ENCODE peak calls at places on chromosomes 11 and 22, in eight cellular contexts. P is esophagus squamous epithelium; N is lower lobe of right lung; I is stomach; T is fibroblast of lung; S is astrocyte; H is OCI-LY7; E is CD4-positive, alpha-beta memory T cell. K is an unnamed sample. For H3K36me3, the result is how much of the 10 kb centered on the place peaks cover.

GRCh38 chr11:115475564-115475963 is 28.7 kb downstream of the CADM1 start:
- DNase-seq in N (no peak), E (no peak), P (no peak), I (no peak), H (no peak), S (no peak), T (no peak), K (no peak)

GRCh38 chr11:94678236-94678635 is 89.9 kb upstream of the AMOTL1 start:
- DNase-seq in I (no peak), H (no peak), T (no peak), P (no peak), E (no peak), N (no peak), S (no peak), K (no peak)

GRCh38 chr11:119254239-119254638 is 48.1 kb downstream of the CBL start:
- DNase-seq in T (no peak), N (no peak), P (no peak), E (no peak), I (no peak), H (no peak), S (no peak), K (no peak)

GRCh38 chr11:76391039-76391438 is 9.9 kb downstream of the GVQW3 start:
- DNase-seq in S (peak), H (no peak), P (no peak), N (no peak), T (no peak), E (no peak), I (no peak), K (no peak)

GRCh38 chr11:6404341-6405038 is 14.2 kb downstream of the SMPD1 start:
- DNase-seq in N (peak), T (no peak), P (no peak), S (peak), I (no peak), E (peak), H (no peak), K (no peak)

GRCh38 chr11:36454991-36455611 is 55.0 kb downstream of the TRAF6 start:
- DNase-seq in E (no peak), T (no peak), P (no peak), H (no peak), I (no peak), N (no peak), S (peak), K (peak)

GRCh38 chr11:22244986-22245592 is 52.2 kb downstream of the ANO5 start:
- DNase-seq in P (no peak), I (peak), E (peak), N (peak), H (peak), S (peak), T (peak), K (peak)

GRCh38 chr22:31089101-31090100 is 8.3 kb downstream of the SMTN start:
- DNase-seq in P (no peak), T (peak), H (peak), S (no peak), N (no peak), E (peak), I (peak), K (no peak)

GRCh38 chr11:119484741-119485605 is 62.0 kb upstream of the THY1 start:
- DNase-seq in I (peak), N (no peak), E (no peak), S (no peak), P (no peak), T (no peak), H (peak), K (peak)

GRCh38 chr11:43806976-43807375 is 73.7 kb upstream of the ALKBH3 start:
- DNase-seq in I (no peak), S (peak), P (no peak), E (no peak), T (no peak), N (no peak), H (no peak), K (no peak)

GRCh38 chr11:77126861-77127673 is 979 bp upstream of the MYO7A start:
- DNase-seq in I (peak), E (peak), P (no peak), S (no peak), H (peak), T (peak), N (peak), K (no peak)

GRCh38 chr11:68889948-68890446 is 13.6 kb downstream of the MRPL21 start:
- DNase-seq in P (no peak), H (no peak), N (no peak), S (peak), E (no peak), T (peak), I (no peak), K (peak)

GRCh38 chr11:132402056-132402684 is 1031.8 kb downstream of the NTM start:
- DNase-seq in H (no peak), S (peak), T (peak), I (no peak), P (no peak), N (no peak), E (no peak), K (no peak)

GRCh38 chr22:30289126-30289979 is at the start of gene CASTOR1:
- DNase-seq in P (peak), E (peak), I (peak), T (peak), N (peak), H (peak), S (peak), K (peak)

GRCh38 chr11:126061707-126062678 is 673 bp downstream of the CDON start:
- DNase-seq in N (no peak), H (peak), S (no peak), T (peak), E (peak), P (no peak), I (no peak), K (peak)

GRCh38 chr22:32695451-32695891 is 106.0 kb upstream of the TIMP3 start:
- DNase-seq in E (no peak), S (peak), H (no peak), N (no peak), T (peak), I (no peak), P (no peak), K (no peak)

GRCh38 chr11:1752907-1753425 is 2.6 kb upstream of the IFITM10 start:
- DNase-seq in T (no peak), H (no peak), E (no peak), N (no peak), S (no peak), I (no peak), P (no peak), K (no peak)
- H3K36me3 ChIP-seq in T (under half), H (under half), E (under half), N (half or more), S (under half), I (half or more), P (half or more), K (half or more)

GRCh38 chr22:21948824-21949568 is 3.7 kb downstream of the PPM1F start:
- DNase-seq in E (no peak), P (no peak), N (no peak), S (no peak), I (no peak), H (no peak), T (no peak), K (no peak)
- H3K27ac ChIP-seq in E (no peak), P (peak), N (peak), S (no peak), I (peak), H (no peak), T (no peak), K (no peak)

DNA sequence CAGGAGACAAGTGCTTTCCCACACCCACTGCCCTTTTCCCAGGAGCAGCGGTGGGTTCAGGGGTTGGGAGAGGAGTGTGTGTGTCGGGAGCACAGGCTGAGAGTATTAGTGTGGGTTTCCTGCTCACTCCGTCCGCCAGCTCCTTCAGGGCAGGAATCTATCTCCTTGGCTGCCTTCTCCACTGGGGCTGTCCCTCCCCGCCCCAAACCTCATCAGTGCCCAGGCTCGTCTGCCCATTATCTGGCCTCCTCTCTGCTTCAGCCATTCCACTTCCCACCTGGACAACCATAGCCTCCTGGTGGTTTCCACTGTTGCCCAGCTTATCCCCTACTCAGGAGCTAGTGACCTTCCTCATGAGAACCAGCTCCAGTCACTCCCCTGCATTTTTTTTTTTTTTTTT is 19.9 kb downstream of the ASPHD2 start:
- DNase-seq in E (no peak), T (no peak), H (no peak), N (no peak), I (no peak), S (no peak), P (no peak), K (no peak)
- H3K36me3 ChIP-seq in E (under half), T (under half), H (under half), N (under half), I (under half), S (under half), P (under half), K (under half)

GRCh38 chr11:103051158-103051801 is 40.7 kb downstream of the DCUN1D5 start:
- DNase-seq in T (no peak), P (no peak), I (no peak), S (peak), H (no peak), N (no peak), E (no peak), K (no peak)
- H3K27ac ChIP-seq in T (no peak), P (no peak), I (no peak), S (peak), H (no peak), N (no peak), E (no peak), K (no peak)

GRCh38 chr11:67247946-67248550 is 18.2 kb upstream of the GRK2 start:
- DNase-seq in T (no peak), I (no peak), N (no peak), S (no peak), E (no peak), H (no peak), P (no peak), K (no peak)

GRCh38 chr11:67248653-67249052 is 17.6 kb upstream of the GRK2 start:
- DNase-seq in H (no peak), I (no peak), N (peak), E (no peak), S (peak), T (peak), P (no peak), K (no peak)

GRCh38 chr11:67242548-67242947 is 23.7 kb upstream of the GRK2 start:
- DNase-seq in I (no peak), N (no peak), E (no peak), S (no peak), H (no peak), P (no peak), T (no peak), K (no peak)

GRCh38 chr11:67240575-67241389 is 25.5 kb upstream of the GRK2 start:
- DNase-seq in P (no peak), E (peak), H (peak), N (peak), I (peak), S (peak), T (peak), K (peak)

GRCh38 chr11:67245046-67245445 is 21.2 kb upstream of the GRK2 start:
- DNase-seq in S (no peak), H (no peak), P (no peak), E (no peak), I (no peak), N (no peak), T (no peak), K (no peak)
- H3K36me3 ChIP-seq in S (half or more), H (half or more), P (half or more), E (half or more), I (half or more), N (half or more), T (under half), K (half or more)

DNA sequence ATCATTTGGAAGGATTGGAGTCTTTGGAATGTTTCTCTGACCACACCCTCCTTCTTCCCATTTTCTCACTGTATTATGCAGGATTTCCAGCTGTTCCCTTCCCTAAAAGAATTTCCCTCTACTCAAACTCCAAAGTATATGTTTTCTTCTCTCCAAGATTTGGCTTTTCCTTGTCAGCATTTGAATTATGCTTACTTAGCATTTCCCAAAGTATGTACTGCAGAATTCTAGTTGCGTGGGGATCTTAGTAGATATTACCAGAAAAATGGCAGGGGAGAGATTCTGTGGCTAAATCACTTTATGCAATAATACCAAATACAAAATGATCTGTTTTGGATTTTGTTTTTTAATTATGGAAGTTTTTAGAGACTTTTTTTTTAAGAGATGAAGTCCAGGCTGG is 142.3 kb downstream of the OR4C45 start:
- DNase-seq in I (no peak), S (no peak), H (no peak), P (no peak), T (no peak), E (no peak), N (no peak), K (no peak)
- H3K27ac ChIP-seq in I (no peak), S (no peak), H (no peak), P (no peak), T (no peak), E (no peak), N (no peak), K (no peak)

GRCh38 chr11:111826322-111826950 is 44.9 kb downstream of the ALG9 start:
- DNase-seq in S (no peak), P (no peak), H (no peak), N (no peak), E (no peak), I (no peak), T (no peak), K (no peak)
- H3K36me3 ChIP-seq in S (under half), P (half or more), H (under half), N (under half), E (under half), I (under half), T (under half), K (under half)

GRCh38 chr11:79472736-79473536 is 32.1 kb upstream of the TENM4 start:
- DNase-seq in H (no peak), T (no peak), E (no peak), P (no peak), I (no peak), N (no peak), S (no peak), K (no peak)

GRCh38 chr11:79466411-79466810 is 25.6 kb upstream of the TENM4 start:
- DNase-seq in N (no peak), I (no peak), T (peak), E (no peak), P (no peak), H (no peak), S (peak), K (no peak)

GRCh38 chr11:79465160-79465559 is 24.3 kb upstream of the TENM4 start:
- DNase-seq in E (no peak), I (no peak), P (no peak), N (no peak), H (no peak), T (no peak), S (no peak), K (no peak)

DNA sequence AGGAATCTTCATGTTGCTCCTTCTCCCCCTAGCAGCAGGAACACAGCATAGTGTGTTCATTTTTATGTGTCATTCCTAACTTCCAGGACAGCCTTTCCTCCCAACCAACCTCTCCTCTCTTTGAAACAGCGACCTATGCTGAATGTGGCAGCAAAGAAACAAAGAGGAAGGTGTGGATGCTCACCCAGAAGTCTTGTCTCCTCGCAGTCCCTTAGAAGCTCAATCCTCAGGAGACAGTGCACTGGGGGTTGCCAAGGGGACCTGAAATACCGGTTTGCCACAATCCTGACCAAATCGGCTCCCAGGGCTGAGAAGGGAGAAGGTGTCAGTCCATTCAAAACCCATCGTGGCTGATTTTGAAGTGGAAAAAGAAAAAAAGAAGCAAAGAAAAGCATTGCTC is 30.2 kb upstream of the TENM4 start:
- DNase-seq in I (no peak), H (no peak), E (no peak), S (no peak), N (no peak), T (no peak), P (no peak), K (no peak)
- H3K27ac ChIP-seq in I (no peak), H (no peak), E (no peak), S (no peak), N (no peak), T (no peak), P (no peak), K (no peak)

GRCh38 chr22:50418624-50419023 is 56.2 kb downstream of the SBF1 start:
- DNase-seq in N (no peak), H (no peak), S (no peak), T (no peak), P (no peak), E (no peak), I (no peak), K (no peak)
- H3K36me3 ChIP-seq in N (half or more), H (half or more), S (under half), T (under half), P (half or more), E (half or more), I (half or more), K (half or more)